ENCODE peak calls at places on chromosome 6, in eight cellular contexts. K, U, W, G, H, N, P and M are unnamed samples.

GRCh38 chr6:163324326-163324927 is 90.1 kb upstream of the QKI start:
- DNase-seq in N (no peak), P (no peak), H (no peak), G (no peak), U (no peak), W (peak), K (no peak), M (no peak)

GRCh38 chr6:119830069-119830468 is 480.5 kb upstream of the MAN1A1 start:
- DNase-seq in K (no peak), H (no peak), W (no peak), P (no peak), N (no peak), U (no peak), G (no peak), M (no peak)

GRCh38 chr6:45728674-45729073 is 287.0 kb downstream of the CLIC5 start:
- DNase-seq in K (peak), W (no peak), G (peak), P (no peak), H (peak), U (no peak), N (no peak), M (no peak)

GRCh38 chr6:118770112-118770788 is 118.9 kb upstream of the CEP85L start:
- DNase-seq in U (no peak), H (peak), P (no peak), G (peak), W (no peak), N (peak), K (no peak), M (no peak)

GRCh38 chr6:152585236-152585635 is 51.9 kb downstream of the SYNE1 start:
- DNase-seq in N (no peak), K (no peak), H (no peak), P (no peak), W (no peak), U (no peak), G (no peak), M (no peak)

GRCh38 chr6:4093288-4093687 is 14.4 kb upstream of the FAM217A start:
- DNase-seq in N (no peak), U (no peak), K (no peak), W (no peak), P (no peak), G (no peak), H (no peak), M (no peak)

GRCh38 chr6:146985111-146985510 is 219.1 kb upstream of the STXBP5 start:
- DNase-seq in G (no peak), W (no peak), K (no peak), U (peak), H (no peak), P (no peak), N (no peak), M (no peak)

GRCh38 chr6:122068291-122068769 is 331.1 kb upstream of the HSF2 start:
- DNase-seq in K (no peak), G (peak), P (no peak), H (peak), N (no peak), U (no peak), W (no peak), M (no peak)

GRCh38 chr6:31065556-31065955 is 46.8 kb downstream of the C6orf15 start:
- DNase-seq in W (no peak), U (no peak), N (no peak), K (peak), G (no peak), H (no peak), P (no peak), M (no peak)

GRCh38 chr6:111843347-111844147 is 29.7 kb downstream of the FYN start:
- DNase-seq in W (no peak), H (no peak), G (no peak), N (no peak), U (no peak), P (no peak), K (no peak), M (no peak)

GRCh38 chr6:122154912-122155516 is 244.4 kb upstream of the HSF2 start:
- DNase-seq in P (no peak), U (peak), N (no peak), G (no peak), K (no peak), W (no peak), H (peak), M (no peak)

GRCh38 chr6:11537229-11538048 is at the start of gene TMEM170B:
- DNase-seq in P (peak), W (peak), H (peak), K (peak), U (peak), N (peak), G (peak), M (peak)
- TF ChIP-seq CTCF in P (no peak), W (no peak), H (no peak), K (no peak), U (no peak), N (no peak), G (no peak), M (no peak)

DNA sequence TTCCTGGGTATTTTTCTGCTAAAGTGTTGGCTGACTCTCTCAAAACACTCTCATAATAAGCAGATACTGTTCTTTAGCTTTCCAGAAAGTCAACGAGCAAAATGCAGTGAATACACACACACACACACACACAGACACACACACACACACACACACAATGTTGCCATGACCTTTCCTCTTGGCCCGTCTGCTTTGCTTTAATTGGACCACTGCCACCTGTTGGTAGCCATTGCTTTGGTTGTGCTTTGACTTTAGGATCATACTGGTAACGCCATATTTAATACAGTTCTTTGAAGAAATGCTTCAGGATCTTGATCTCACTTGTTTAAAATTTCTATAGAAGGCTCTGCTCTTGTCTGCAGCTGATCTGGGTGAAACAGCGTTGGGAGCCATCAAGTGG is 4.4 kb downstream of the FIG4 start:
- DNase-seq in H (no peak), W (no peak), N (peak), P (no peak), K (no peak), G (no peak), U (no peak), M (no peak)
- TF ChIP-seq CTCF in H (no peak), W (no peak), N (peak), P (peak), K (no peak), G (no peak), U (no peak), M (no peak)

GRCh38 chr6:5498579-5498899 is 237.2 kb downstream of the FARS2 start:
- DNase-seq in H (no peak), K (peak), N (no peak), G (no peak), U (no peak), W (no peak), P (no peak), M (no peak)
- TF ChIP-seq CTCF in H (no peak), K (no peak), N (no peak), G (no peak), U (no peak), W (no peak), P (no peak), M (no peak)

DNA sequence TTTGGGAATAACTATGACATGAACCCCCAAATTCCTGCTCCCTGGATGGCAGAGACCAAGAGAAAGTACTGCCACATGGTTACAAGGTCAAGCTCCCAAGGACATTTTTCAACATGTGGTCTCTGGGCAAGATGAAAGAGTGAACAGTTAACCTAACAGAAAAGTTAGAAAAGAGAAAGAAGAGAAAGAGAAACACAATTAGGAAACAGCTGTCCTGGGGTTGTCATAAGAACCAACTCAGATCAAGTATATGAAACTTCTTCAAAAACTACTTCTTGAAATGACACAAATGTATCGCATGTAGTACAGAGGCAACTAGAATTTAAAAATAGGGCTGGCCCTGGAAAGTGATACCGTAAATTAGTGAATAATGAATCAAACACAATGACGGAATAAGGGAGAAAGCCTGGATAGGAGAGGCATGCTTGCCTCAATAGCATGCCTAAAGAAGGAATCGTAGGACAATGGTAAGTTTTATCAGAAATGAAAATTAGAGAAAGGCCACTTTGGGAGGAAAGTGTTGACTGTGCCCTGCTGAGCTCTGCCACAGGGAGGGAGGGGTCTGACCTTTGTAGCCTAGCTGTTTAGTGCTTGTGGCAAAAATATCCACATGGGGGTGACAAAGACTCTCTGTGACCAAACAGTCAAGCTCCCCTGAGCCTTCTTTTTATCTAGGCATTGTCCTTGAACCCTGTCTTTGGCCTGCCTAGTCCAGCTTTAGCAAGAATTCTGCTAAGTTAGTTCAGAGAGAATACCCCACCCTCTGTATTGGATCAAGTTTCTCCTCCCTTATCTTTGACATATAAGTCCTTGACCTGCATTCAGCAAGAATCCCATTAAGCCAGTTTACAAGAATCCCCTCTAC is 4.3 kb upstream of the DCBLD1 start:
- DNase-seq in K (no peak), P (no peak), W (no peak), N (peak), H (peak), G (peak), U (peak), M (no peak)
- TF ChIP-seq CTCF in K (peak), P (peak), W (no peak), N (peak), H (peak), G (no peak), U (no peak), M (no peak)

GRCh38 chr6:114096553-114097172 is 125.7 kb upstream of the HDAC2 start:
- DNase-seq in P (no peak), N (peak), U (no peak), W (peak), K (peak), H (peak), G (peak), M (no peak)
- TF ChIP-seq CTCF in P (peak), N (peak), U (peak), W (peak), K (peak), H (peak), G (peak), M (peak)

GRCh38 chr6:134097114-134097707 is 44.8 kb upstream of the SLC2A12 start:
- DNase-seq in P (peak), W (peak), K (peak), U (peak), G (peak), N (peak), H (peak), M (peak)
- TF ChIP-seq CTCF in P (peak), W (peak), K (peak), U (peak), G (peak), N (peak), H (peak), M (peak)

GRCh38 chr6:150894935-150895686 is 29.6 kb downstream of the MTHFD1L start:
- DNase-seq in W (peak), P (no peak), U (no peak), G (peak), H (peak), N (peak), K (peak), M (no peak)
- TF ChIP-seq CTCF in W (no peak), P (peak), U (no peak), G (no peak), H (no peak), N (peak), K (peak), M (no peak)